ENCODE peak calls at places on chromosomes 16 and 17, in eight cellular contexts. T is neural crest cell; M is stimulated activated effector memory CD8-positive, alpha-beta T cell treated with anti-CD3 and anti-CD28 coated beads, Interleukin-12 subunit alpha, Interleukin-12 subunit beta, amount 100 ng/mL, for 72 hours; F is pons; D is COLO829; X is occipital lobe; Q is EL; A is endodermal cell. J is an unnamed sample.

GRCh38 chr17:67218385-67218950 is 26.5 kb downstream of the HELZ start:
- DNase-seq in T (no peak), M (no peak), F (peak), D (peak), X (no peak), Q (peak), A (no peak), J (no peak)

GRCh38 chr16:17780181-17780580 is 309.4 kb upstream of the XYLT1 start:
- DNase-seq in T (no peak), M (no peak), F (no peak), D (no peak), X (no peak), Q (no peak), A (no peak), J (no peak)

GRCh38 chr16:79430129-79430789 is 170.3 kb downstream of the MAF start:
- DNase-seq in T (no peak), M (no peak), F (no peak), D (no peak), X (no peak), Q (no peak), A (no peak), J (no peak)

GRCh38 chr17:48909796-48910195 is 1.6 kb downstream of the UBE2Z start:
- DNase-seq in T (no peak), M (peak), F (peak), D (no peak), X (no peak), Q (peak), A (no peak), J (no peak)

GRCh38 chr16:15643453-15644305 is 725 bp upstream of the MARF1 start:
- DNase-seq in T (peak), M (no peak), F (peak), D (peak), X (no peak), Q (peak), A (peak), J (peak)

GRCh38 chr16:4332623-4333307 is 16.9 kb downstream of the GLIS2 start:
- DNase-seq in T (no peak), M (no peak), F (no peak), D (no peak), X (no peak), Q (no peak), A (no peak), J (no peak)

GRCh38 chr16:71883193-71883848 is 661 bp downstream of the ZNF821 start:
- DNase-seq in T (peak), M (peak), F (peak), D (no peak), X (no peak), Q (peak), A (peak), J (peak)

GRCh38 chr16:15041260-15042011 is 14.4 kb downstream of the NTAN1 start:
- DNase-seq in T (no peak), M (no peak), F (peak), D (no peak), X (no peak), Q (peak), A (peak), J (peak)

GRCh38 chr16:19696312-19696711 is 21.7 kb downstream of the KNOP1 start:
- DNase-seq in T (no peak), M (peak), F (no peak), D (peak), X (no peak), Q (peak), A (no peak), J (no peak)

GRCh38 chr17:43671075-43671692 is 9.5 kb upstream of the MEOX1 start:
- DNase-seq in T (no peak), M (no peak), F (peak), D (peak), X (no peak), Q (peak), A (no peak), J (no peak)

GRCh38 chr16:745739-746138 is 4.9 kb upstream of the CIAO3 start:
- DNase-seq in T (no peak), M (no peak), F (no peak), D (no peak), X (no peak), Q (no peak), A (peak), J (peak)

GRCh38 chr16:821751-822150 is 21.2 kb upstream of the GNG13 start:
- DNase-seq in T (no peak), M (no peak), F (no peak), D (no peak), X (no peak), Q (no peak), A (no peak), J (no peak)

GRCh38 chr17:29138991-29139682 is 41.1 kb downstream of the MYO18A start:
- DNase-seq in T (no peak), M (peak), F (no peak), D (no peak), X (no peak), Q (no peak), A (no peak), J (no peak)

GRCh38 chr16:16861546-16861945 is 482.6 kb downstream of the NPIPA7 start:
- DNase-seq in T (peak), M (peak), F (peak), D (peak), X (no peak), Q (peak), A (peak), J (peak)

GRCh38 chr16:50683689-50684374 is 2.7 kb upstream of the SNX20 start:
- DNase-seq in T (no peak), M (peak), F (peak), D (no peak), X (no peak), Q (no peak), A (no peak), J (no peak)

GRCh38 chr17:66241839-66242238 is 12.6 kb upstream of the APOH start:
- DNase-seq in T (no peak), M (no peak), F (no peak), D (no peak), X (no peak), Q (no peak), A (no peak), J (no peak)

GRCh38 chr17:72387487-72387886 is 266.7 kb downstream of the SOX9 start:
- DNase-seq in T (no peak), M (no peak), F (no peak), D (no peak), X (no peak), Q (peak), A (no peak), J (peak)

GRCh38 chr17:63275318-63275967 is 170.7 kb downstream of the CYB561 start:
- DNase-seq in T (no peak), M (no peak), F (peak), D (peak), X (no peak), Q (peak), A (no peak), J (peak)

GRCh38 chr17:75587718-75588545 is at the start of gene MYO15B:
- DNase-seq in T (peak), M (peak), F (peak), D (no peak), X (no peak), Q (no peak), A (peak), J (peak)

GRCh38 chr16:11356573-11357331 is 11.5 kb downstream of the RMI2 start:
- DNase-seq in T (peak), M (peak), F (peak), D (no peak), X (no peak), Q (peak), A (peak), J (peak)

GRCh38 chr17:7436556-7437368 is 1.5 kb downstream of the TMEM102 start:
- DNase-seq in T (peak), M (peak), F (peak), D (peak), X (no peak), Q (peak), A (peak), J (peak)

GRCh38 chr17:66755944-66756290 is 79.0 kb upstream of the CACNG5 start:
- DNase-seq in T (no peak), M (no peak), F (no peak), D (no peak), X (no peak), Q (no peak), A (no peak), J (no peak)

GRCh38 chr17:78925662-78926555 is 722 bp upstream of the TIMP2 start:
- DNase-seq in T (no peak), M (no peak), F (peak), D (peak), X (peak), Q (peak), A (peak), J (peak)

GRCh38 chr16:5062051-5062450 is 3.7 kb downstream of the C16orf89 start:
- DNase-seq in T (no peak), M (no peak), F (no peak), D (no peak), X (no peak), Q (no peak), A (no peak), J (no peak)

GRCh38 chr17:76735006-76735405 is 2.1 kb downstream of the SRSF2 start:
- DNase-seq in T (no peak), M (no peak), F (no peak), D (no peak), X (no peak), Q (peak), A (no peak), J (no peak)

GRCh38 chr17:8125947-8126305 is 2.0 kb upstream of the HES7 start:
- DNase-seq in T (peak), M (no peak), F (no peak), D (no peak), X (no peak), Q (peak), A (peak), J (peak)

GRCh38 chr16:67805718-67806427 is 487 bp downstream of the RANBP10 start:
- DNase-seq in T (no peak), M (no peak), F (no peak), D (no peak), X (no peak), Q (no peak), A (no peak), J (no peak)

GRCh38 chr17:38674013-38674748 is 576 bp downstream of the EPOP start:
- DNase-seq in T (no peak), M (peak), F (no peak), D (no peak), X (no peak), Q (peak), A (peak), J (no peak)

GRCh38 chr16:85104821-85105391 is 7.4 kb downstream of the CIBAR2 start:
- DNase-seq in T (no peak), M (peak), F (peak), D (no peak), X (no peak), Q (no peak), A (no peak), J (no peak)

J was measured in mesendoderm.